ENCODE peak calls at places on chromosomes 2 and 18, in six cellular contexts. N, D, Q, F, M and E are unnamed samples.

GRCh38 chr2:197310940-197311485 is 433 bp upstream of the ANKRD44 start:
- DNase-seq in N (no peak), D (no peak), Q (no peak), F (no peak), M (no peak), E (no peak)

GRCh38 chr2:224022474-224022873 is 16.6 kb downstream of the SERPINE2 start:
- DNase-seq in N (no peak), D (no peak), Q (no peak), F (no peak), M (no peak), E (no peak)

GRCh38 chr2:86199834-86200177 is 549 bp downstream of the MRPL35 start:
- DNase-seq in N (no peak), D (no peak), Q (no peak), F (no peak), M (no peak), E (no peak)

GRCh38 chr2:128196026-128196822 is 105.2 kb downstream of the UGGT1 start:
- DNase-seq in N (no peak), D (peak), Q (peak), F (no peak), M (peak), E (no peak)

GRCh38 chr18:42131044-42131939 is 176.3 kb downstream of the PIK3C3 start:
- DNase-seq in N (no peak), D (no peak), Q (no peak), F (no peak), M (no peak), E (no peak)

GRCh38 chr2:37318401-37318800 is 6.2 kb downstream of the PRKD3 start:
- DNase-seq in N (peak), D (peak), Q (peak), F (no peak), M (peak), E (peak)

GRCh38 chr2:219704878-219705277 is 77.4 kb downstream of the SLC4A3 start:
- DNase-seq in N (no peak), D (no peak), Q (no peak), F (no peak), M (no peak), E (no peak)

GRCh38 chr2:236308855-236309668 is 44.9 kb upstream of the ASB18 start:
- DNase-seq in N (no peak), D (no peak), Q (no peak), F (no peak), M (no peak), E (no peak)

GRCh38 chr18:1090758-1091157 is 186.1 kb downstream of the ADCYAP1 start:
- DNase-seq in N (no peak), D (no peak), Q (no peak), F (no peak), M (no peak), E (no peak)

GRCh38 chr2:76599732-76600368 is 889.1 kb upstream of the GCFC2 start:
- DNase-seq in N (no peak), D (peak), Q (peak), F (peak), M (peak), E (peak)

GRCh38 chr18:23938046-23938756 is 76.4 kb upstream of the TTC39C start:
- DNase-seq in N (no peak), D (peak), Q (no peak), F (no peak), M (no peak), E (peak)

GRCh38 chr2:235594041-235594440 is 100.2 kb downstream of the AGAP1 start:
- DNase-seq in N (peak), D (peak), Q (peak), F (no peak), M (peak), E (peak)

GRCh38 chr2:189164732-189165131 is 14.8 kb downstream of the COL5A2 start:
- DNase-seq in N (peak), D (no peak), Q (peak), F (no peak), M (peak), E (no peak)

GRCh38 chr2:26312471-26312870 is 33.5 kb upstream of the SELENOI start:
- DNase-seq in N (no peak), D (no peak), Q (no peak), F (no peak), M (no peak), E (no peak)

GRCh38 chr2:46989491-46990230 is 74.1 kb upstream of the MCFD2 start:
- DNase-seq in N (no peak), D (no peak), Q (no peak), F (no peak), M (no peak), E (no peak)

GRCh38 chr2:240463866-240464481 is 28.5 kb downstream of the GPC1 start:
- DNase-seq in N (no peak), D (no peak), Q (no peak), F (no peak), M (peak), E (no peak)

GRCh38 chr2:158115202-158115783 is 13.6 kb downstream of the UPP2 start:
- DNase-seq in N (no peak), D (no peak), Q (no peak), F (no peak), M (no peak), E (no peak)

GRCh38 chr2:121944072-121944829 is 188.8 kb downstream of the TSN start:
- DNase-seq in N (peak), D (no peak), Q (peak), F (no peak), M (peak), E (no peak)

GRCh38 chr2:121479882-121480522 is 50.7 kb upstream of the RNU4ATAC start:
- DNase-seq in N (no peak), D (no peak), Q (peak), F (no peak), M (peak), E (no peak)

GRCh38 chr2:7588295-7588694 is 671.1 kb downstream of the RNF144A start:
- DNase-seq in N (no peak), D (no peak), Q (no peak), F (no peak), M (no peak), E (no peak)

GRCh38 chr2:188976545-188977268 is 2.5 kb downstream of the COL3A1 start:
- DNase-seq in N (peak), D (no peak), Q (peak), F (no peak), M (peak), E (no peak)

GRCh38 chr2:239222346-239223028 is 178.3 kb downstream of the HDAC4 start:
- DNase-seq in N (no peak), D (no peak), Q (peak), F (no peak), M (no peak), E (no peak)

GRCh38 chr18:45713239-45713638 is 10.7 kb upstream of the SLC14A1 start:
- DNase-seq in N (no peak), D (no peak), Q (no peak), F (no peak), M (peak), E (no peak)

GRCh38 chr2:220090050-220090449 is 462.6 kb downstream of the SLC4A3 start:
- DNase-seq in N (peak), D (no peak), Q (no peak), F (no peak), M (no peak), E (no peak)

GRCh38 chr2:63059434-63060078 is 8.9 kb downstream of the OTX1 start:
- DNase-seq in N (no peak), D (no peak), Q (no peak), F (peak), M (no peak), E (peak)

GRCh38 chr2:95323347-95324155 is 26.4 kb downstream of the KCNIP3 start:
- DNase-seq in N (no peak), D (peak), Q (peak), F (no peak), M (peak), E (no peak)

GRCh38 chr2:215758691-215759090 is 254.7 kb downstream of the MREG start:
- DNase-seq in N (no peak), D (no peak), Q (peak), F (no peak), M (no peak), E (no peak)

GRCh38 chr18:44943201-44943881 is 262.7 kb downstream of the SETBP1 start:
- DNase-seq in N (no peak), D (no peak), Q (peak), F (no peak), M (peak), E (no peak)

GRCh38 chr2:127044977-127045654 is 61.8 kb downstream of the BIN1 start:
- DNase-seq in N (no peak), D (no peak), Q (no peak), F (no peak), M (no peak), E (no peak)

GRCh38 chr2:127226520-127227263 is 6.6 kb upstream of the CYP27C1 start:
- DNase-seq in N (peak), D (peak), Q (peak), F (no peak), M (peak), E (peak)

GRCh38 chr2:102872388-102872787 is 110.6 kb downstream of the TMEM182 start:
- DNase-seq in N (no peak), D (no peak), Q (peak), F (no peak), M (no peak), E (no peak)

GRCh38 chr18:7677424-7677823 is 110.3 kb downstream of the PTPRM start:
- DNase-seq in N (no peak), D (no peak), Q (no peak), F (no peak), M (no peak), E (no peak)

GRCh38 chr2:191869178-191869577 is 22.3 kb upstream of the CAVIN2 start:
- DNase-seq in N (no peak), D (peak), Q (peak), F (peak), M (peak), E (no peak)

GRCh38 chr2:239025081-239025801 is 177.4 kb downstream of the TWIST2 start:
- DNase-seq in N (no peak), D (no peak), Q (peak), F (no peak), M (peak), E (no peak)

GRCh38 chr2:159518321-159519005 is 97.9 kb downstream of the BAZ2B start:
- DNase-seq in N (no peak), D (no peak), Q (peak), F (no peak), M (no peak), E (no peak)

GRCh38 chr2:54073796-54074195 is 41.6 kb upstream of the ACYP2 start:
- DNase-seq in N (no peak), D (peak), Q (peak), F (no peak), M (peak), E (no peak)

GRCh38 chr2:45836316-45836715 is 184.8 kb downstream of the PRKCE start:
- DNase-seq in N (no peak), D (no peak), Q (no peak), F (no peak), M (no peak), E (peak)

GRCh38 chr2:223884399-223884798 is 47.0 kb upstream of the AP1S3 start:
- DNase-seq in N (no peak), D (peak), Q (no peak), F (no peak), M (no peak), E (peak)

GRCh38 chr2:111116016-111116746 is 4.5 kb upstream of the BCL2L11 start:
- DNase-seq in N (no peak), D (peak), Q (peak), F (no peak), M (no peak), E (peak)

GRCh38 chr18:35352778-35353177 is 8.6 kb upstream of the ZNF24 start:
- DNase-seq in N (no peak), D (no peak), Q (no peak), F (no peak), M (no peak), E (no peak)

GRCh38 chr18:35352283-35352682 is 8.1 kb upstream of the ZNF24 start:
- DNase-seq in N (no peak), D (no peak), Q (no peak), F (no peak), M (no peak), E (no peak)

GRCh38 chr18:35355140-35355618 is 11.0 kb upstream of the ZNF24 start:
- DNase-seq in N (peak), D (peak), Q (peak), F (peak), M (peak), E (peak)
- TF ChIP-seq CTCF in N (peak), D (peak), Q (peak), F (peak), M (peak), E (peak)

GRCh38 chr2:108492364-108492763 is 41.9 kb upstream of the LIMS1 start:
- DNase-seq in N (peak), D (no peak), Q (peak), F (no peak), M (peak), E (no peak)
- TF ChIP-seq CTCF in N (no peak), D (no peak), Q (peak), F (no peak), M (no peak), E (no peak)

DNA sequence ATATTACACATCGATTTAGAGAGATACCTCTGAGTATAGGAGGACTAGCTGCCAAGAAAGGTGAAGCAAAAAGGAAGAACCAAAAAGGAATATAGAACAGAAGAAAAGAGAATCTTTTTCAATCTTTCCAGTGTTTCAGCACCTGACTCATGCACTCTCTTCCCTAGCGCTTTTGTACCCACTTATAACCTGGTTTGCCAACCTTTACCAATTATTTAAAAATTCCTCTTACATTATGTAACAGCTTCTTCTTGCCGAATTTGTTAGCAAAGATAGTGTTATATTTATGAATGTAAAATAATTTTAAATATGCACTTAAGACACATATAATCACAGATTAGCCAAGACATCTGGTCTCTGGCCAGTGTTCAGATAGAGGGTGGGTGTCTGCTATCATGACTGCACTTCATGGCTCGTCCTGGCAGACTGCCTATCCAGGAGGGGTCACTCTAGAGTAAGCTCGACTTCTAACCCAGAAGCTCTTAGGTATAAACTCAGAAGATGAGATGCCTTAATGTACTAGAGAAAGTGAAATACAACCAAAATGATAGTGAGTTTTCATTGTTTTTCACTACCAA is 122.9 kb downstream of the ATAD2B start:
- DNase-seq in N (no peak), D (peak), Q (peak), F (no peak), M (peak), E (no peak)
- TF ChIP-seq CTCF in N (peak), D (peak), Q (peak), F (peak), M (peak), E (no peak)

GRCh38 chr18:56702946-56703345 is 51.8 kb downstream of the WDR7 start:
- DNase-seq in N (no peak), D (peak), Q (peak), F (peak), M (peak), E (peak)
- TF ChIP-seq CTCF in N (peak), D (peak), Q (peak), F (peak), M (peak), E (peak)

DNA sequence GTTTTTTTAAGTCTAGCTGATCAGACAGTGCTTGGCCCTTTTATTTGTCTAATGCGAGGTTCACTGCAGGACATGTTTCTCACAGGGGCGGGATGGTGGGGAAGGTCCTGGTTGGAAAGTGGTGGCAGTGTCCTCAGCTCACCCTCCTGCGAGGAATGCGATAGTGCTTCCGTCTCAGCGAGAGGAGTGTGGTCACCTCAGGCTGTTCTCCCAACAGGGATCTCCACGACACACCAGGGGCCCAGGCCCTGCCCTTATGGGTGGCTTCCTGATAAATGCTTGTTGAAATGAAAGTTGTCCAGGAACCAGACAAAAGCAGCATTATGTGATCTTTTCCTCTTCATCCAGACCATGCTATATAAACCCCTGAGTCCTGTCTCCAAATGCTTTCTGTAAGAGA is 70.1 kb downstream of the BOLA3 start:
- DNase-seq in N (no peak), D (no peak), Q (peak), F (no peak), M (no peak), E (no peak)
- TF ChIP-seq CTCF in N (no peak), D (no peak), Q (no peak), F (no peak), M (no peak), E (no peak)